ENCODE peak calls at places on chromosomes 16 and 17, in six cellular contexts. D is AG10803, C is epithelial cell of esophagus, Z is B cell, M is heart left ventricle, Q is fibroblast of lung. P is an unnamed sample.

GRCh38 chr16:22035094-22035675 is 27.3 kb downstream of the MOSMO start:
- DNase-seq in D (no peak), C (no peak), Z (peak), M (no peak), Q (no peak), P (peak)

GRCh38 chr17:49224198-49224996 is 6.2 kb downstream of the PHOSPHO1 start:
- DNase-seq in D (no peak), C (peak), Z (peak), M (peak), Q (no peak), P (no peak)

GRCh38 chr16:30148101-30148500 is 25.1 kb upstream of the MAPK3 start:
- DNase-seq in D (no peak), C (no peak), Z (no peak), M (no peak), Q (no peak), P (no peak)

GRCh38 chr17:78828470-78829185 is 12.0 kb downstream of the USP36 start:
- DNase-seq in D (peak), C (peak), Z (no peak), M (no peak), Q (peak), P (no peak)

GRCh38 chr16:47939690-47940089 is 216.1 kb downstream of the ABCC12 start:
- DNase-seq in D (no peak), C (peak), Z (no peak), M (no peak), Q (no peak), P (no peak)

GRCh38 chr17:13266596-13266995 is 248.8 kb upstream of the ELAC2 start:
- DNase-seq in D (peak), C (no peak), Z (no peak), M (no peak), Q (no peak), P (no peak)

GRCh38 chr16:69941251-69942098 is 9.7 kb upstream of the CLEC18A start:
- DNase-seq in D (peak), C (no peak), Z (no peak), M (no peak), Q (peak), P (no peak)

GRCh38 chr16:78973041-78973440 is 627.5 kb downstream of the MAF start:
- DNase-seq in D (no peak), C (no peak), Z (no peak), M (no peak), Q (no peak), P (no peak)

GRCh38 chr17:35185849-35186248 is 8.3 kb downstream of the SLC35G3 start:
- DNase-seq in D (no peak), C (no peak), Z (no peak), M (no peak), Q (no peak), P (peak)

GRCh38 chr16:88005968-88006367 is 54.7 kb downstream of the BANP start:
- DNase-seq in D (no peak), C (no peak), Z (no peak), M (no peak), Q (no peak), P (no peak)

GRCh38 chr16:88003736-88004135 is 52.5 kb downstream of the BANP start:
- DNase-seq in D (no peak), C (no peak), Z (no peak), M (no peak), Q (no peak), P (no peak)

GRCh38 chr16:88004391-88004790 is 53.2 kb downstream of the BANP start:
- DNase-seq in D (no peak), C (no peak), Z (no peak), M (no peak), Q (no peak), P (no peak)

GRCh38 chr16:88003316-88003715 is 52.1 kb downstream of the BANP start:
- DNase-seq in D (no peak), C (no peak), Z (no peak), M (no peak), Q (no peak), P (no peak)

GRCh38 chr16:88005148-88005547 is 53.9 kb downstream of the BANP start:
- DNase-seq in D (no peak), C (no peak), Z (peak), M (no peak), Q (no peak), P (no peak)
- TF ChIP-seq CTCF in D (peak), C (no peak), Z (peak), M (no peak), Q (peak), P (peak)

DNA sequence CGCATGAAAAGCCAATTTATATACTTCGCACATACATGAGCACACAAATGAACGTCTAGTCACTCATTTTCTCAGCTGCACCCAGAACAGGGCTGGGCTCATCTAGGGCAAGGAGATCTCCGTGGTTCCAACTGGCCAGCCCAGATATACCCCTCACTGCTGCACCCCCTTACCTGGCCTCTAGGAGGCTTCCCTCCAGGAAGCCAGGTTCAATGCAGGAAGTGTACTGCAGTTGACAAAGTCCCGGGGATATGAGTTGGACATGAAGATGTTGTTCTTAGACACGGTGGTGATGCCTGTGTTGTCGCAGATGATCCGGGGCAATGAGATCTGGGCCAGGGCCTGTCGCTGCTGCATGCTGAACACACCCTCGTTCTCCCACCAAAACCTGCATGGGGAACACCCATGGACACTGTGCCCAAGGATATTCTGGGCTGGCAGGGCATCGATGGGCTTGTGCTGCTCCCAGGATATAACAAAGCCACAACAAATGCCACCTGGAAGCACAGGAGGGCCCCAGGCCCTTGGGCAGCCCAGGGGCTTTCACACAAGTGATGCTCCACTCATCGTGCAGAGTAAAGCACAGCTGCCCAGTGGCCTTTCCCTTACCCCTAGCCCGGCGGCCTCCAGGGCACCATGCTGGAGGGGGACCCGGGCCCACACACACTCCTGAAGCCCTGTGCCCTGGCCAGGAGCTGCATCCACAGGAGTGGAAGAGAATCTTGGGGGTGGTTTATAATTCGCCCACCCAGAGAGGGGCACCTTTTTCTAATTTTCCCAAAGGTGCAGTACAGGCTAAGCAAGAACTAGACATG is 10.1 kb downstream of the MPO start:
- DNase-seq in D (no peak), C (no peak), Z (no peak), M (peak), Q (no peak), P (no peak)
- TF ChIP-seq CTCF in D (no peak), C (peak), Z (peak), M (no peak), Q (no peak), P (no peak)

DNA sequence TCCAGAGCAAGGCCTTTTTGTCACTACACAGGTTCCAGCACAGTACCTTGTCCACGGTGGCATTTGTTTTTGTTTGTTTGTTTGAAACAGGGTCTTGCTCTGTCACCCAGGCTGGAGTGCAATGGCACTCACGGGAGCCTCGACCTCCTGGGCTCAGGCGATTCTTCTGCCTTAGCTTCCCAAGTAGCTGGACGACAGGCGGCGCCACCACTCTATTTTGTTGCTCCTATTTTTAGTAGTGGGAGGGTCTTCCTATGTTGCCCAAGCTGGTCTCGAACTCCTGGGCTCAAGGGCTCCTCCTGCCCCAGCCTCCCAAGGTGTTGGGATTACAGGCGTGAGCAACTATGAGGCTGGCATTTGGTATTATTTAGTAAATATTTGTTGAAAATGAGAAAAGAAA is 10.3 kb downstream of the MRC2 start:
- DNase-seq in D (no peak), C (no peak), Z (no peak), M (peak), Q (no peak), P (no peak)
- TF ChIP-seq CTCF in D (no peak), C (no peak), Z (no peak), M (no peak), Q (no peak), P (no peak)

DNA sequence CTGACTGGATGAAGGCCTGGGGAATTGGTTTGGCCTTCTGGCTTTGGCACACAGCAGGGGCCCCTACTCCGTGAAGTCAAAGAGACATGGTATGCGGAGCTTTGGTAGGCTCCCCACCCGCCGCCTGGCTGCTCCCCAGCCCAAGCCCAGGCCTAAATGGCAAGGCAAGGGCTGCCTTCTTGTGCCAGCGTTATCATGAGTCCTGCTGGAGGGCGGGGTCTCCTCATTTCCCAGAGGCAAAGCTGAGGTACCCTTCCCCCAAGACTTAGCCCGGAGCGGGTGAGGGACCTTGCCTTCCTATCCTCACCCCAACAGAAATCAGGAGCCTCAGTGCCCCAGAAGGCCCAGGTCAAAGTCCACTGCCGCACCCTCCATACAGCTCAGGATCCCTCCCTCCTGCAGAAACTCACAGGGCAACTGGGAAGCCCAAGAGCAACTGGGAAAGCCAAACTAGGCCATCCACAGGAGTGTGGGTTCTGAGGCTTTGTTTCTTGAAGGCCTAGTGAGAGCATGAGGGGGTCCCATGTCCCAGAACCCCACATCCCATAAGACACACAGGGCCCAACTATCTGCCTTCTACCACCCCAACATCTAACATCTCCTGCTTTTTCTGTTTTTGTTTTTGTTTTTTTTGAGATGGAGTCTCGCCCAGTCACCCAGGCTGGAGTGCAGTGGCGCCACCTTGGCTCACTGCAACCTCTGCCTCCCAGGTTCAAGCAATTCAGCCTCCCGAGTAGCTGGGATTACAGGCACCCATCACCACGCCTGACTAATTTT is 9.3 kb downstream of the PGAP3 start:
- DNase-seq in D (no peak), C (no peak), Z (no peak), M (no peak), Q (no peak), P (no peak)
- TF ChIP-seq CTCF in D (no peak), C (no peak), Z (no peak), M (no peak), Q (no peak), P (no peak)

DNA sequence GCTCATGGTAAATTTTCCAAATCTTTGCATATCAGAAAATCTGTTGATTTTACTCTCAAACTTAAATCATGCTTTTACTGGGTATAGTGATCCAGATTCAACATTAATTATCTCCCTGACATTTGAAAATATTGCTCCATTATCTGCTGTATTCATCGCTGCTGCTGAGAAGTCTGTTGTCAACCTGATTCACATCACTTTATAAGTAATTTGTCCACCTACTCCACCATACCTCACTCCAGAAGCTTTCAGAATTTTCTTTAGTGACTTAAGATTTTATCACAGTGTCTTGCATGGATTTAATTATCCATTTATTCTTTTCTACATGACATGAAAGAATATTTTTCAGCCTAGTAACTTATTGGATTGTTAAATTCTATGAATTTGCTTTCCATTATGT is 519.2 kb upstream of the CDH11 start:
- DNase-seq in D (no peak), C (no peak), Z (no peak), M (no peak), Q (no peak), P (no peak)
- TF ChIP-seq CTCF in D (no peak), C (no peak), Z (no peak), M (no peak), Q (no peak), P (no peak)

DNA sequence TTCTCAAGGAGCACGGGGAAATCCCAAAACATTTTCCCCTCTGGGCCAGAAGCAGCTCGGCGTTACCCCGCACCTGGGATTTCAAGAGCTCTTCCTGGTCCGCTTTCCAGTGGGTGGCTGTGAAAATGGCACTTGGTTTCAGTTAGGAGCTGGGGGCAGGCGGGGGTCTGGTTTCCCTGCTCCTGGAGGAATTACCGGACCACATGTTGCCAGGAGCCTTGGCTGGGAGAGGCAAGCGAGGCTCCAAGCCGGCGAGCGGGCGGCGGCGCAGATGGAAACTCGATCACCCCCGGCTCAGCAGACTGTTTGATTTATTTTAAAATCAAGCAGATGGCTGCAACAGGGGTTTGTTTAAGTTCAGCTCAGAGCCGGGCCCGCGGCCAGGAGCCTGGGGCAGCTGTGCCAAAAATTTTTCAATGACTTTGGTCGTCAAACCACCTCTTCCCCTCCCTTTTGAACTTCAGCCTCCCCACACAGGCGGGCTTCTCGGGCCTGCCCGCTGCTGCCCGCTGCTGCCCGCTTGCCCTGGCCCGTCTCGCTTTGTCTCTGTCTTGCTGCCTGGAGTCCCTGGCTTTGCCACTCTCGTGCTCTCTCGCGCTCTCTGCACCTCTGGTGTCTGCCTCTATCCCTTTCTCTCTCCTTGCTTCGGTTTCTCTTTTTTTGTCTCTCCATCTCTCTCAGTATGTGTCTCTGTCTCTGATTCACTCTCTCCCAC is 108.0 kb upstream of the CIBAR2 start:
- DNase-seq in D (peak), C (peak), Z (no peak), M (peak), Q (peak), P (no peak)
- TF ChIP-seq CTCF in D (peak), C (no peak), Z (no peak), M (no peak), Q (no peak), P (no peak)

GRCh38 chr16:2081201-2081600 is 33.4 kb downstream of the TSC2 start:
- DNase-seq in D (no peak), C (no peak), Z (no peak), M (no peak), Q (no peak), P (no peak)
- TF ChIP-seq CTCF in D (no peak), C (no peak), Z (no peak), M (no peak), Q (no peak), P (no peak)